ENCODE peak calls at places on chromosome 13, in seven cellular contexts. O, F, D, N, L, X and C are unnamed samples.

GRCh38 chr13:97188207-97188606 is 33.9 kb upstream of the MBNL2 start:
- ATAC-seq in O (no peak), F (no peak), D (no peak), N (no peak), X (no peak), L (no peak), C (no peak)

GRCh38 chr13:48875071-48875470 is 100.6 kb upstream of the FNDC3A start:
- ATAC-seq in L (no peak), N (no peak), O (no peak), F (no peak), D (no peak), X (no peak), C (no peak)

GRCh38 chr13:99374169-99374991 is 67.2 kb upstream of the GPR183 start:
- ATAC-seq in X (no peak), O (no peak), N (no peak), L (no peak), D (no peak), F (no peak), C (no peak)

GRCh38 chr13:29758591-29759114 is 91.8 kb downstream of the UBL3 start:
- ATAC-seq in O (no peak), F (peak), N (no peak), L (no peak), D (peak), X (peak), C (no peak)

GRCh38 chr13:66634384-66634783 is 595.8 kb downstream of the PCDH9 start:
- ATAC-seq in N (no peak), D (no peak), L (no peak), O (peak), F (no peak), X (no peak), C (no peak)

GRCh38 chr13:114226088-114226487 is 8.6 kb upstream of the CDC16 start:
- ATAC-seq in O (no peak), D (no peak), N (no peak), F (peak), L (no peak), X (no peak), C (no peak)

GRCh38 chr13:76609643-76610042 is 276.6 kb downstream of the KCTD12 start:
- ATAC-seq in F (no peak), O (no peak), X (no peak), D (no peak), L (no peak), N (no peak), C (no peak)

GRCh38 chr13:86757236-86757978 is 913.8 kb upstream of the SLITRK5 start:
- ATAC-seq in D (no peak), L (no peak), O (no peak), N (no peak), F (no peak), X (no peak), C (no peak)

GRCh38 chr13:26017196-26017921 is 34.5 kb downstream of the SHISA2 start:
- ATAC-seq in O (no peak), L (no peak), X (peak), D (peak), F (peak), N (no peak), C (no peak)

GRCh38 chr13:23321534-23322241 is 111.8 kb downstream of the SACS start:
- ATAC-seq in N (peak), F (no peak), O (peak), X (peak), D (peak), L (peak), C (peak)

GRCh38 chr13:35994131-35994966 is 136.8 kb downstream of the DCLK1 start:
- ATAC-seq in D (peak), N (no peak), F (peak), L (no peak), O (peak), X (no peak), C (peak)

GRCh38 chr13:50589139-50589538 is 254.4 kb downstream of the DLEU7 start:
- ATAC-seq in L (peak), X (peak), F (no peak), D (peak), O (peak), N (peak), C (peak)

GRCh38 chr13:46668302-46668720 is 115.3 kb downstream of the LRCH1 start:
- ATAC-seq in O (no peak), D (peak), N (peak), X (peak), F (no peak), L (no peak), C (peak)

GRCh38 chr13:26726684-26727083 is 33.9 kb downstream of the GPR12 start:
- ATAC-seq in D (no peak), O (no peak), F (no peak), X (no peak), N (no peak), L (no peak), C (no peak)

GRCh38 chr13:40494932-40495619 is 171.4 kb downstream of the FOXO1 start:
- ATAC-seq in F (no peak), X (no peak), L (no peak), N (no peak), O (no peak), D (peak), C (no peak)

GRCh38 chr13:51412431-51412830 is 40.4 kb downstream of the INTS6 start:
- ATAC-seq in N (no peak), F (peak), O (no peak), D (no peak), X (no peak), L (no peak), C (no peak)